ENCODE peak calls at places on chromosomes 12 and 14, in ten cellular contexts. Y, T, M, K, S, L, H, X, O and W are unnamed samples.

GRCh38 chr12:82619644-82620043 is 67.1 kb upstream of the TMTC2 start:
- DNase-seq in Y (no peak), T (no peak), M (no peak), K (no peak), S (no peak), L (no peak), H (no peak), X (no peak), O (no peak), W (no peak)

GRCh38 chr14:22544881-22545420 is 44.1 kb downstream of the DAD1 start:
- DNase-seq in Y (no peak), T (no peak), M (no peak), K (no peak), S (no peak), L (no peak), H (no peak), X (no peak), O (no peak), W (no peak)

GRCh38 chr12:79535751-79536150 is 155.0 kb downstream of the PAWR start:
- DNase-seq in Y (no peak), T (no peak), M (no peak), K (no peak), S (no peak), L (no peak), H (no peak), X (no peak), O (no peak), W (no peak)

GRCh38 chr12:12511895-12512674 is 50.6 kb downstream of the DUSP16 start:
- DNase-seq in Y (no peak), T (no peak), M (no peak), K (no peak), S (no peak), L (no peak), H (no peak), X (no peak), O (no peak), W (no peak)

GRCh38 chr14:51182166-51182565 is 57.9 kb upstream of the TMX1 start:
- DNase-seq in Y (no peak), T (no peak), M (no peak), K (no peak), S (no peak), L (no peak), H (no peak), X (no peak), O (peak), W (no peak)

GRCh38 chr14:45185110-45185814 is 49.5 kb downstream of the FANCM start:
- DNase-seq in Y (no peak), T (no peak), M (no peak), K (no peak), S (peak), L (no peak), H (no peak), X (no peak), O (peak), W (no peak)

GRCh38 chr12:63150255-63151060 is 543 bp downstream of the AVPR1A start:
- DNase-seq in Y (no peak), T (no peak), M (peak), K (no peak), S (no peak), L (peak), H (no peak), X (no peak), O (no peak), W (peak)

GRCh38 chr12:28171356-28172060 is 18.7 kb upstream of the CCDC91 start:
- DNase-seq in Y (no peak), T (no peak), M (no peak), K (no peak), S (peak), L (no peak), H (no peak), X (no peak), O (no peak), W (no peak)

GRCh38 chr14:92970233-92970625 is 47.3 kb downstream of the CHGA start:
- DNase-seq in Y (no peak), T (no peak), M (no peak), K (no peak), S (no peak), L (no peak), H (no peak), X (no peak), O (no peak), W (no peak)

GRCh38 chr12:125055591-125055990 is 9.6 kb upstream of the AACS start:
- DNase-seq in Y (no peak), T (no peak), M (no peak), K (no peak), S (no peak), L (no peak), H (no peak), X (no peak), O (no peak), W (no peak)

GRCh38 chr12:88519802-88520435 is 60.4 kb downstream of the KITLG start:
- DNase-seq in Y (no peak), T (no peak), M (no peak), K (no peak), S (no peak), L (no peak), H (no peak), X (no peak), O (no peak), W (no peak)

GRCh38 chr12:102659200-102659911 is 179.0 kb upstream of the IGF1 start:
- DNase-seq in Y (no peak), T (no peak), M (no peak), K (peak), S (peak), L (no peak), H (no peak), X (no peak), O (no peak), W (no peak)

GRCh38 chr12:80176706-80177105 is 77.4 kb downstream of the OTOGL start:
- DNase-seq in Y (no peak), T (no peak), M (no peak), K (no peak), S (no peak), L (no peak), H (no peak), X (no peak), O (no peak), W (no peak)

GRCh38 chr14:54864526-54864925 is 38.1 kb downstream of the GCH1 start:
- DNase-seq in Y (no peak), T (no peak), M (no peak), K (no peak), S (peak), L (no peak), H (no peak), X (no peak), O (no peak), W (no peak)